ENCODE peak calls at places on chromosomes 1 and 21, in nine cellular contexts. M is IMR-90, Y is GM12878, W is WERI-Rb-1, F is H1, Q is colonic mucosa, K is A549, C is lower lobe of right lung, P is thyroid gland. Z is an unnamed sample.
A peak's percentile ranks its signal among the peaks of the same experiment; 100 is the strongest.

GRCh38 chr1:208928335-208928734 is 655.2 kb upstream of the CAMK1G start:
- DNase-seq in M (no peak), Y (no peak), W (no peak), F (no peak), Q (no peak), K (no peak), C (no peak), P (no peak), Z (no peak)

GRCh38 chr1:229447809-229448252 is 13.9 kb upstream of the ACTA1 start:
- DNase-seq in M (no peak), Y (no peak), W (no peak), F (no peak), Q (no peak), K (no peak), C (no peak), P (no peak), Z (no peak)

GRCh38 chr1:30601316-30602085 is 121.9 kb downstream of the MATN1 start:
- DNase-seq in M (no peak), Y (no peak), W (no peak), F (no peak), Q (peak; percentile 4), K (no peak), C (no peak), P (no peak), Z (no peak)

GRCh38 chr21:44958471-44959191 is 18.8 kb downstream of the SLX9 start:
- DNase-seq in M (peak; percentile 67), Y (no peak), W (peak; percentile 85), F (no peak), Q (no peak), K (no peak), C (peak; percentile 64), P (peak; percentile 28), Z (no peak)

GRCh38 chr1:51784997-51785421 is 93.5 kb downstream of the NRDC start:
- DNase-seq in M (peak; percentile 63), Y (no peak), W (peak; percentile 48), F (no peak), Q (no peak), K (no peak), C (no peak), P (no peak), Z (no peak)

GRCh38 chr1:154727409-154727808 is 119.4 kb upstream of the ADAR start:
- DNase-seq in M (no peak), Y (peak; percentile 35), W (no peak), F (no peak), Q (no peak), K (no peak), C (no peak), P (no peak), Z (no peak)

GRCh38 chr21:32412162-32412997 is at the start of gene EVA1C:
- DNase-seq in M (peak; percentile 30), Y (no peak), W (no peak), F (no peak), Q (peak; percentile 67), K (peak; percentile 58), C (peak; percentile 83), P (peak; percentile 73), Z (peak; percentile 68)

GRCh38 chr1:38015978-38016640 is 3.6 kb downstream of the UTP11 start:
- DNase-seq in M (peak; percentile 35), Y (no peak), W (no peak), F (no peak), Q (no peak), K (no peak), C (peak; percentile 12), P (no peak), Z (no peak)

GRCh38 chr21:14550200-14550599 is 4.1 kb upstream of the SAMSN1 start:
- DNase-seq in M (no peak), Y (no peak), W (no peak), F (no peak), Q (no peak), K (no peak), C (no peak), P (no peak), Z (no peak)

GRCh38 chr1:6580119-6580587 is 359 bp downstream of the ZBTB48 start:
- DNase-seq in M (no peak), Y (no peak), W (no peak), F (no peak), Q (no peak), K (no peak), C (no peak), P (no peak), Z (no peak)

GRCh38 chr1:192986110-192986747 is 72.9 kb downstream of the UCHL5 start:
- DNase-seq in M (peak; percentile 84), Y (no peak), W (no peak), F (no peak), Q (no peak), K (no peak), C (no peak), P (no peak), Z (no peak)

GRCh38 chr1:24540051-24540905 is 15.6 kb upstream of the NCMAP start:
- DNase-seq in M (no peak), Y (no peak), W (no peak), F (no peak), Q (no peak), K (no peak), C (no peak), P (no peak), Z (no peak)

GRCh38 chr1:211336161-211336560 is 9.5 kb downstream of the TRAF5 start:
- DNase-seq in M (no peak), Y (no peak), W (no peak), F (no peak), Q (peak; percentile 64), K (no peak), C (no peak), P (no peak), Z (no peak)
- H3K27ac ChIP-seq in M (no peak overlapping the region), Y (peak overlapping the region; percentile 64), W (peak overlapping the region; percentile 52), F (no peak overlapping the region), Q (peak overlapping the region; percentile 75), K (no peak overlapping the region), C (no peak overlapping the region), P (no peak overlapping the region), Z (peak overlapping the region; percentile 57)

GRCh38 chr1:2867087-2867425 is 65.6 kb upstream of the TTC34 start:
- DNase-seq in M (no peak), Y (no peak), W (no peak), F (no peak), Q (no peak), K (no peak), C (no peak), P (no peak), Z (no peak)
- H3K9me3 ChIP-seq in M (peaks cover 76% of the 10 kb centered on the region), Y (peaks cover 2% of the 10 kb centered on the region), W (peaks cover 13% of the 10 kb centered on the region), F (peaks cover 100% of the 10 kb centered on the region), Q (peaks cover 3% of the 10 kb centered on the region), K (peaks cover 7% of the 10 kb centered on the region), C (peaks cover 17% of the 10 kb centered on the region), P (no peaks in the 10 kb centered on the region), Z (peaks cover 16% of the 10 kb centered on the region)

GRCh38 chr21:37749132-37749531 is 167.1 kb downstream of the KCNJ6 start:
- DNase-seq in M (no peak), Y (no peak), W (no peak), F (no peak), Q (no peak), K (no peak), C (no peak), P (no peak), Z (no peak)

GRCh38 chr21:37742532-37742931 is 173.7 kb downstream of the KCNJ6 start:
- DNase-seq in M (peak; percentile 4), Y (no peak), W (no peak), F (no peak), Q (no peak), K (no peak), C (no peak), P (no peak), Z (no peak)

GRCh38 chr21:37751268-37751975 is 164.8 kb downstream of the KCNJ6 start:
- DNase-seq in M (peak; percentile 33), Y (no peak), W (no peak), F (no peak), Q (no peak), K (no peak), C (no peak), P (no peak), Z (no peak)

GRCh38 chr21:37748351-37748750 is 167.9 kb downstream of the KCNJ6 start:
- DNase-seq in M (no peak), Y (no peak), W (no peak), F (no peak), Q (no peak), K (no peak), C (no peak), P (no peak), Z (no peak)

GRCh38 chr21:37746849-37747248 is 169.4 kb downstream of the KCNJ6 start:
- DNase-seq in M (no peak), Y (no peak), W (no peak), F (no peak), Q (no peak), K (no peak), C (no peak), P (no peak), Z (no peak)
- TF ChIP-seq CTCF in M (no peak), Y (no peak), W (peak; percentile 6), F (peak; percentile 24), Q (no peak), K (no peak), C (no peak), P (no peak), Z (no peak)

GRCh38 chr1:89578151-89578550 is 53.5 kb downstream of the LRRC8B start:
- DNase-seq in M (no peak), Y (no peak), W (no peak), F (no peak), Q (no peak), K (no peak), C (no peak), P (no peak), Z (no peak)

GRCh38 chr1:89576016-89576415 is 51.4 kb downstream of the LRRC8B start:
- DNase-seq in M (no peak), Y (no peak), W (no peak), F (no peak), Q (no peak), K (no peak), C (no peak), P (no peak), Z (no peak)

GRCh38 chr1:89574621-89575020 is 50.0 kb downstream of the LRRC8B start:
- DNase-seq in M (no peak), Y (no peak), W (no peak), F (no peak), Q (peak; percentile 55), K (no peak), C (no peak), P (no peak), Z (no peak)

GRCh38 chr1:89575207-89575606 is 50.6 kb downstream of the LRRC8B start:
- DNase-seq in M (no peak), Y (no peak), W (no peak), F (no peak), Q (no peak), K (no peak), C (no peak), P (no peak), Z (no peak)

GRCh38 chr1:89573410-89573809 is 48.8 kb downstream of the LRRC8B start:
- DNase-seq in M (no peak), Y (no peak), W (no peak), F (no peak), Q (no peak), K (no peak), C (no peak), P (no peak), Z (no peak)
- H3K27ac ChIP-seq in M (no peak overlapping the region), Y (no peak overlapping the region), W (no peak overlapping the region), F (no peak overlapping the region), Q (no peak overlapping the region), K (no peak overlapping the region), C (no peak overlapping the region), P (no peak overlapping the region), Z (no peak overlapping the region)